ENCODE peak calls at places on chromosomes 4 and X, in seven cellular contexts. One of them, this sample, is unnamed.

GRCh38 chr4:182880387-182881356 is 36.5 kb downstream of the DCTD start:
- DNase-seq in fibroblast of pulmonary artery: peak; percentile 38
- DNase-seq in dorsolateral prefrontal cortex: no peak
- DNase-seq in GM06990: no peak
- DNase-seq in fibroblast of the aortic adventitia: peak; percentile 23
- DNase-seq in cardiac fibroblast: peak; percentile 15
- DNase-seq in SK-N-SH: no peak
- DNase-seq in this sample: no peak

GRCh38 chr4:23888421-23889319 is 1.2 kb downstream of the PPARGC1A start:
- DNase-seq in fibroblast of the aortic adventitia: peak; percentile 37
- DNase-seq in cardiac fibroblast: peak; percentile 39
- DNase-seq in SK-N-SH: peak; percentile 66
- DNase-seq in dorsolateral prefrontal cortex: no peak
- DNase-seq in GM06990: no peak
- DNase-seq in fibroblast of pulmonary artery: peak; percentile 58
- DNase-seq in this sample: no peak

GRCh38 chrX:104684077-104684476 is 118.1 kb downstream of the IL1RAPL2 start:
- DNase-seq in fibroblast of the aortic adventitia: no peak
- DNase-seq in dorsolateral prefrontal cortex: no peak
- DNase-seq in fibroblast of pulmonary artery: no peak
- DNase-seq in cardiac fibroblast: no peak
- DNase-seq in GM06990: no peak
- DNase-seq in SK-N-SH: no peak
- DNase-seq in this sample: no peak

GRCh38 chr4:20359692-20360091 is 108.0 kb downstream of the SLIT2 start:
- DNase-seq in fibroblast of the aortic adventitia: no peak
- DNase-seq in SK-N-SH: no peak
- DNase-seq in fibroblast of pulmonary artery: no peak
- DNase-seq in cardiac fibroblast: no peak
- DNase-seq in dorsolateral prefrontal cortex: no peak
- DNase-seq in GM06990: no peak
- DNase-seq in this sample: peak; percentile 5

GRCh38 chr4:142191901-142192300 is 555.5 kb downstream of the IL15 start:
- DNase-seq in cardiac fibroblast: peak; percentile 41
- DNase-seq in dorsolateral prefrontal cortex: no peak
- DNase-seq in SK-N-SH: no peak
- DNase-seq in GM06990: no peak
- DNase-seq in fibroblast of pulmonary artery: no peak
- DNase-seq in fibroblast of the aortic adventitia: peak; percentile 39
- DNase-seq in this sample: no peak

GRCh38 chr4:2059034-2059725 is at the start of gene NAT8L:
- DNase-seq in dorsolateral prefrontal cortex: peak; percentile 87
- DNase-seq in cardiac fibroblast: no peak
- DNase-seq in GM06990: no peak
- DNase-seq in SK-N-SH: peak; percentile 93
- DNase-seq in fibroblast of the aortic adventitia: no peak
- DNase-seq in fibroblast of pulmonary artery: no peak
- DNase-seq in this sample: no peak

GRCh38 chr4:137541181-137541580 is 8.9 kb upstream of the PCDH18 start:
- DNase-seq in cardiac fibroblast: no peak
- DNase-seq in fibroblast of the aortic adventitia: no peak
- DNase-seq in dorsolateral prefrontal cortex: no peak
- DNase-seq in fibroblast of pulmonary artery: no peak
- DNase-seq in GM06990: no peak
- DNase-seq in SK-N-SH: no peak
- DNase-seq in this sample: no peak

GRCh38 chrX:40947276-40947675 is 138.0 kb upstream of the USP9X start:
- DNase-seq in fibroblast of the aortic adventitia: peak; percentile 56
- DNase-seq in cardiac fibroblast: peak; percentile 72
- DNase-seq in dorsolateral prefrontal cortex: no peak
- DNase-seq in SK-N-SH: no peak
- DNase-seq in fibroblast of pulmonary artery: peak; percentile 71
- DNase-seq in GM06990: no peak
- DNase-seq in this sample: no peak

GRCh38 chr4:37464373-37464772 is 219.8 kb downstream of the NWD2 start:
- DNase-seq in fibroblast of pulmonary artery: no peak
- DNase-seq in SK-N-SH: no peak
- DNase-seq in dorsolateral prefrontal cortex: no peak
- DNase-seq in cardiac fibroblast: no peak
- DNase-seq in GM06990: no peak
- DNase-seq in fibroblast of the aortic adventitia: no peak
- DNase-seq in this sample: no peak

GRCh38 chrX:275967-276587 is 5.1 kb upstream of the PLCXD1 start:
- DNase-seq in GM06990: no peak
- DNase-seq in fibroblast of the aortic adventitia: peak; percentile 34
- DNase-seq in cardiac fibroblast: peak; percentile 42
- DNase-seq in fibroblast of pulmonary artery: peak; percentile 41
- DNase-seq in SK-N-SH: peak; percentile 86
- DNase-seq in dorsolateral prefrontal cortex: peak; percentile 34
- DNase-seq in this sample: no peak

GRCh38 chr4:8409271-8410065 is 31.1 kb downstream of the ACOX3 start:
- DNase-seq in fibroblast of the aortic adventitia: peak; percentile 70
- DNase-seq in SK-N-SH: peak; percentile 52
- DNase-seq in GM06990: no peak
- DNase-seq in fibroblast of pulmonary artery: peak; percentile 18
- DNase-seq in cardiac fibroblast: peak; percentile 12
- DNase-seq in dorsolateral prefrontal cortex: no peak
- DNase-seq in this sample: no peak

GRCh38 chr4:168679397-168680176 is 182.7 kb downstream of the PALLD start:
- DNase-seq in cardiac fibroblast: peak; percentile 33
- DNase-seq in fibroblast of pulmonary artery: no peak
- DNase-seq in GM06990: no peak
- DNase-seq in SK-N-SH: no peak
- DNase-seq in dorsolateral prefrontal cortex: no peak
- DNase-seq in fibroblast of the aortic adventitia: peak; percentile 22
- DNase-seq in this sample: no peak

GRCh38 chr4:123325241-123325681 is 71.3 kb upstream of the SPRY1 start:
- DNase-seq in dorsolateral prefrontal cortex: no peak
- DNase-seq in cardiac fibroblast: peak; percentile 24
- DNase-seq in fibroblast of pulmonary artery: no peak
- DNase-seq in SK-N-SH: no peak
- DNase-seq in GM06990: peak; percentile 62
- DNase-seq in fibroblast of the aortic adventitia: peak; percentile 11
- DNase-seq in this sample: peak; percentile 89

GRCh38 chr4:181536753-181537434 is 706.3 kb upstream of the TENM3 start:
- DNase-seq in fibroblast of pulmonary artery: no peak
- DNase-seq in SK-N-SH: no peak
- DNase-seq in cardiac fibroblast: no peak
- DNase-seq in dorsolateral prefrontal cortex: no peak
- DNase-seq in GM06990: no peak
- DNase-seq in fibroblast of the aortic adventitia: no peak
- DNase-seq in this sample: no peak

GRCh38 chrX:22699591-22700091 is 300.1 kb upstream of the DDX53 start:
- DNase-seq in fibroblast of pulmonary artery: peak; percentile 7
- DNase-seq in cardiac fibroblast: peak; percentile 9
- DNase-seq in dorsolateral prefrontal cortex: no peak
- DNase-seq in GM06990: no peak
- DNase-seq in fibroblast of the aortic adventitia: peak; percentile 82
- DNase-seq in SK-N-SH: no peak
- DNase-seq in this sample: no peak

GRCh38 chrX:151790421-151791160 is 56.0 kb downstream of the CNGA2 start:
- DNase-seq in dorsolateral prefrontal cortex: no peak
- DNase-seq in fibroblast of pulmonary artery: no peak
- DNase-seq in cardiac fibroblast: no peak
- DNase-seq in fibroblast of the aortic adventitia: peak; percentile 81
- DNase-seq in GM06990: no peak
- DNase-seq in SK-N-SH: no peak
- DNase-seq in this sample: no peak

GRCh38 chr4:151957163-151957562 is 196.4 kb upstream of the GATB start:
- DNase-seq in cardiac fibroblast: no peak
- DNase-seq in GM06990: no peak
- DNase-seq in dorsolateral prefrontal cortex: no peak
- DNase-seq in SK-N-SH: no peak
- DNase-seq in fibroblast of pulmonary artery: no peak
- DNase-seq in fibroblast of the aortic adventitia: peak; percentile 50
- DNase-seq in this sample: no peak

DNA sequence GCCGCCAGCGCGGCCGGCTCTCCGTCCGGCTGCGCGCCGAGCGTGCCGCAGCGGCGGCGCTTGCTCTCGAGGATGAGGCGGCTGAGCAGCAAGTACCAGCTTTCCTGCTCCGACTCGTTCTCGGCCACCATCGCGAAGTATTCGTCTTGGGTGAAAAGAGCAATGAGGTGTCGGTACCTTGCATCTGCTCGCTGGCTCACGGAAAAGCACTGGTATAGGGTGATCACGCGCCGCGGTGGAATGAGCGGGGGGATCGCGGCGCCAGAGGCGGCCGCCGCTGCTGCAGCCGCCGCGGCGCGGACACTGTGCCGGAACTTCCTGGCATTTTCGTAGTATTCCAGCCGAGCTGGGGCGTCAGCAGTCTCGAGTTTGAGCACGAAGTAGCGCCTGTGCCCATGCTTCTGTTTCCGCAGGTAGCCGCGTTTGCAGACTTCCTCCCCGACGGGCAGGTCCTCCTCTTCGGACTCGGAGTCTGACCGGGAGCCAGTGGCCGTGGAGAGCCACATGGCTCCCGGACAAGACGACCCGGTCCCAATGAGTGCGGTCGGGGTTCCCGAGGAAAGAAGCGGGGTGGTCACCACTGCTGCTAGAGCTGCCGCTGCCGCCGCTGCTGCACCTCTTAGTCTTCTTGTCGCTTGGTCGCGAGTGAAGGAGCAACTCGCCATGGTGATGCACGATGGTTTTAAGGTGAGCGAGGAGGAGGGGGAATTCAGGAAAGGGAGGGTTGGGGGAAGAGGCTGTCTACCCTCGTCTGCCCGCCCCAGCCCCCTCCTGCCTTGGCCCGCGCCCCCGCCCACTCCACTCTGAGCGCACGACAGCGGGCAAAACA is 469 bp downstream of the IRS4 start:
- DNase-seq in cardiac fibroblast: peak; percentile 2
- DNase-seq in dorsolateral prefrontal cortex: peak; percentile 29
- DNase-seq in fibroblast of pulmonary artery: peak; percentile 3
- DNase-seq in fibroblast of the aortic adventitia: no peak
- DNase-seq in SK-N-SH: peak; percentile 41
- DNase-seq in GM06990: no peak
- DNase-seq in this sample: no peak
- H3K4me3 ChIP-seq in cardiac fibroblast: peak overlapping the region; percentile 36
- H3K4me3 ChIP-seq in dorsolateral prefrontal cortex: peak overlapping the region; percentile 65
- H3K4me3 ChIP-seq in fibroblast of pulmonary artery: peak overlapping the region; percentile 47
- H3K4me3 ChIP-seq in fibroblast of the aortic adventitia: peak overlapping the region; percentile 52
- H3K4me3 ChIP-seq in SK-N-SH: no peak overlapping the region
- H3K4me3 ChIP-seq in GM06990: no peak overlapping the region
- H3K4me3 ChIP-seq in this sample: no peak overlapping the region

DNA sequence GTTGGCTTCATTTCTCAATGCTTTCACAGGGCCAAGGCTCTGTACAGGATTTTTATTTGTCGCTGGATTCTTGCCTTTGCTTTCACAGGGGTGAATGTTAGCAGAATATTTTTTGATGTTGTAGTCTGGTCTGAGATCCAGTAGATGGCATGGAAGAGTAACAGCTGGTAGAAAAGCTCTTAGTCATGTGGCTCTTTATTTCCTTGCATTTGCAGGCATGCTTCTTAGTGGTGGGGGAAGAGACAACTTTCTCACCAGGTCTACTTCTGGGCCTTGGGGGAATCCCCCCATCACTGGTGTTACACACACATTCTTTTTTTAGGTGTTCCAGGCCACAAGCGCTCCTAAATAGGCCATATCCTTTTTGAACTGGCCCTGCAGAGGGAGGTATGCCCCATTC is 58.2 kb upstream of the DKK2 start:
- DNase-seq in fibroblast of pulmonary artery: peak; percentile 52
- DNase-seq in cardiac fibroblast: peak; percentile 65
- DNase-seq in SK-N-SH: no peak
- DNase-seq in dorsolateral prefrontal cortex: no peak
- DNase-seq in fibroblast of the aortic adventitia: peak; percentile 61
- DNase-seq in GM06990: no peak
- DNase-seq in this sample: no peak
- TF ChIP-seq CTCF in fibroblast of pulmonary artery: peak; percentile 52
- TF ChIP-seq CTCF in cardiac fibroblast: peak; percentile 57
- TF ChIP-seq CTCF in SK-N-SH: peak; percentile 50
- TF ChIP-seq CTCF in dorsolateral prefrontal cortex: no peak
- TF ChIP-seq CTCF in fibroblast of the aortic adventitia: peak; percentile 70
- TF ChIP-seq CTCF in GM06990: peak; percentile 25
- TF ChIP-seq CTCF in this sample: peak; percentile 23

GRCh38 chr4:54296548-54297203 is 67.6 kb downstream of the PDGFRA start:
- DNase-seq in dorsolateral prefrontal cortex: no peak
- DNase-seq in cardiac fibroblast: no peak
- DNase-seq in GM06990: no peak
- DNase-seq in SK-N-SH: no peak
- DNase-seq in fibroblast of the aortic adventitia: no peak
- DNase-seq in fibroblast of pulmonary artery: no peak
- DNase-seq in this sample: no peak
- H3K4me3 ChIP-seq in dorsolateral prefrontal cortex: no peak overlapping the region
- H3K4me3 ChIP-seq in cardiac fibroblast: no peak overlapping the region
- H3K4me3 ChIP-seq in GM06990: no peak overlapping the region
- H3K4me3 ChIP-seq in SK-N-SH: no peak overlapping the region
- H3K4me3 ChIP-seq in fibroblast of the aortic adventitia: no peak overlapping the region
- H3K4me3 ChIP-seq in fibroblast of pulmonary artery: no peak overlapping the region
- H3K4me3 ChIP-seq in this sample: no peak overlapping the region

GRCh38 chr4:139630991-139631390 is 34.6 kb upstream of the MGST2 start:
- DNase-seq in GM06990: no peak
- DNase-seq in dorsolateral prefrontal cortex: no peak
- DNase-seq in SK-N-SH: no peak
- DNase-seq in cardiac fibroblast: no peak
- DNase-seq in fibroblast of pulmonary artery: no peak
- DNase-seq in fibroblast of the aortic adventitia: no peak
- DNase-seq in this sample: no peak

GRCh38 chr4:139635966-139636365 is 29.7 kb upstream of the MGST2 start:
- DNase-seq in fibroblast of pulmonary artery: no peak
- DNase-seq in cardiac fibroblast: no peak
- DNase-seq in GM06990: no peak
- DNase-seq in dorsolateral prefrontal cortex: no peak
- DNase-seq in SK-N-SH: no peak
- DNase-seq in fibroblast of the aortic adventitia: no peak
- DNase-seq in this sample: no peak

GRCh38 chr4:139629761-139630160 is 35.9 kb upstream of the MGST2 start:
- DNase-seq in GM06990: no peak
- DNase-seq in fibroblast of the aortic adventitia: no peak
- DNase-seq in SK-N-SH: no peak
- DNase-seq in fibroblast of pulmonary artery: no peak
- DNase-seq in cardiac fibroblast: no peak
- DNase-seq in dorsolateral prefrontal cortex: no peak
- DNase-seq in this sample: no peak

GRCh38 chr4:139633195-139633594 is 32.4 kb upstream of the MGST2 start:
- DNase-seq in cardiac fibroblast: peak; percentile 15
- DNase-seq in fibroblast of pulmonary artery: no peak
- DNase-seq in dorsolateral prefrontal cortex: no peak
- DNase-seq in SK-N-SH: no peak
- DNase-seq in fibroblast of the aortic adventitia: no peak
- DNase-seq in GM06990: no peak
- DNase-seq in this sample: no peak

DNA sequence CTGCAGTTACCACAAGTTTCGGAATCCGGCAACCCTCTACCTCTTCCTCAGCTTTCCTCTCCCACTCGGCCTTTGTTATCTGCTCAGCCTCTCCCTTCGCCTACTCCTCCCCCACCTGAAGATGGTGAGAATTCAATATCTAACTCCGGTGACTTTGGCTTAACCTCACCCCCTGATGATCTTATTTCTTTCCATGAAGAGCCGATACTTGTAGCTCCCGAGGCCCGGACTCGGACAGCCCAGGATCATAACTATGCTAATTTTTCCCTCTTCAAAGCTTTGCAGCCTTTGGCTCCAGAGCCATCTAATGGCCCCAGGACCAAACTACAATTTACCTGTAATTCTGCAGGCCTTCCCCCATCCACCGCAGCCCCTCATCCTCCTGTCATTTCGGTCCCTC is 32.0 kb upstream of the MGST2 start:
- DNase-seq in SK-N-SH: no peak
- DNase-seq in cardiac fibroblast: peak; percentile 66
- DNase-seq in fibroblast of pulmonary artery: peak; percentile 51
- DNase-seq in dorsolateral prefrontal cortex: no peak
- DNase-seq in fibroblast of the aortic adventitia: peak; percentile 57
- DNase-seq in GM06990: no peak
- DNase-seq in this sample: no peak
- TF ChIP-seq CTCF in SK-N-SH: peak; percentile 42
- TF ChIP-seq CTCF in cardiac fibroblast: peak; percentile 68
- TF ChIP-seq CTCF in fibroblast of pulmonary artery: peak; percentile 55
- TF ChIP-seq CTCF in dorsolateral prefrontal cortex: peak; percentile 55
- TF ChIP-seq CTCF in fibroblast of the aortic adventitia: peak; percentile 74
- TF ChIP-seq CTCF in GM06990: peak; percentile 18
- TF ChIP-seq CTCF in this sample: no peak

GRCh38 chr4:92303621-92304027 is at the start of gene GRID2:
- DNase-seq in GM06990: no peak
- DNase-seq in dorsolateral prefrontal cortex: peak; percentile 59
- DNase-seq in cardiac fibroblast: peak; percentile 2
- DNase-seq in fibroblast of the aortic adventitia: peak; percentile 8
- DNase-seq in fibroblast of pulmonary artery: peak; percentile 38
- DNase-seq in SK-N-SH: peak; percentile 73
- DNase-seq in this sample: no peak
- H3K4me3 ChIP-seq in GM06990: no peak within 1 kb of the TSS
- H3K4me3 ChIP-seq in dorsolateral prefrontal cortex: peak within 1 kb of the TSS; percentile 75
- H3K4me3 ChIP-seq in cardiac fibroblast: no peak within 1 kb of the TSS
- H3K4me3 ChIP-seq in fibroblast of the aortic adventitia: peak within 1 kb of the TSS; percentile 47
- H3K4me3 ChIP-seq in fibroblast of pulmonary artery: peak within 1 kb of the TSS; percentile 53
- H3K4me3 ChIP-seq in SK-N-SH: peak within 1 kb of the TSS; percentile 65
- H3K4me3 ChIP-seq in this sample: no peak within 1 kb of the TSS

This sample was measured in GM12864.